ENCODE peak calls at places on chromosomes 2 and 18, in six cellular contexts. X is A549, G is K562, H is H1, V is HepG2, L is WTC11. O is an unnamed sample.

GRCh38 chr2:61689526-61689925 is 151.4 kb upstream of the XPO1 start:
- DNase-seq in X (no peak), G (no peak), H (no peak), V (no peak), L (no peak), O (peak; percentile 28)

GRCh38 chr18:58998421-58999203 is 133.9 kb downstream of the ZNF532 start:
- DNase-seq in X (no peak), G (no peak), H (no peak), V (no peak), L (no peak), O (peak; percentile 29)

GRCh38 chr18:49628119-49628518 is 66.3 kb downstream of the LIPG start:
- DNase-seq in X (no peak), G (no peak), H (no peak), V (no peak), L (no peak), O (no peak)

GRCh38 chr2:73110622-73111299 is 2.0 kb downstream of the RAB11FIP5 start:
- DNase-seq in X (no peak), G (peak; percentile 23), H (no peak), V (no peak), L (no peak), O (no peak)

GRCh38 chr2:240585101-240585500 is 1.4 kb upstream of the CAPN10 start:
- DNase-seq in X (no peak), G (no peak), H (no peak), V (no peak), L (no peak), O (no peak)

GRCh38 chr18:77899972-77900754 is 650.5 kb downstream of the GALR1 start:
- DNase-seq in X (peak; percentile 21), G (peak; percentile 64), H (no peak), V (no peak), L (peak; percentile 70), O (peak; percentile 64)

GRCh38 chr2:160362018-160362417 is 131.6 kb downstream of the RBMS1 start:
- DNase-seq in X (no peak), G (no peak), H (no peak), V (no peak), L (no peak), O (no peak)

GRCh38 chr2:101258804-101259203 is 6.1 kb downstream of the CNOT11 start:
- DNase-seq in X (no peak), G (no peak), H (no peak), V (no peak), L (no peak), O (no peak)

GRCh38 chr2:7191927-7192326 is 274.7 kb downstream of the RNF144A start:
- DNase-seq in X (peak; percentile 13), G (no peak), H (no peak), V (peak; percentile 5), L (no peak), O (no peak)

GRCh38 chr18:63016270-63016669 is 300.9 kb downstream of the PHLPP1 start:
- DNase-seq in X (peak; percentile 36), G (peak; percentile 51), H (no peak), V (peak; percentile 36), L (peak; percentile 41), O (peak; percentile 82)

GRCh38 chr2:129877795-129878775 is 101.4 kb upstream of the RAB6C start:
- DNase-seq in X (peak; percentile 28), G (peak; percentile 7), H (no peak), V (no peak), L (peak; percentile 33), O (peak; percentile 37)

GRCh38 chr2:136005462-136006205 is 20.2 kb upstream of the DARS1 start:
- DNase-seq in X (no peak), G (no peak), H (no peak), V (no peak), L (no peak), O (no peak)

GRCh38 chr2:150168596-150168995 is 318.9 kb downstream of the RND3 start:
- DNase-seq in X (no peak), G (no peak), H (no peak), V (no peak), L (no peak), O (no peak)

GRCh38 chr2:169569948-169570347 is 3.7 kb downstream of the FASTKD1 start:
- DNase-seq in X (no peak), G (no peak), H (no peak), V (no peak), L (no peak), O (no peak)

GRCh38 chr18:23137093-23137640 is 1.9 kb downstream of the CABLES1 start:
- DNase-seq in X (no peak), G (no peak), H (no peak), V (no peak), L (no peak), O (peak; percentile 66)

GRCh38 chr18:26549103-26549485 is 741 bp upstream of the KCTD1 start:
- DNase-seq in X (no peak), G (no peak), H (no peak), V (no peak), L (no peak), O (peak; percentile 63)

GRCh38 chr2:109058215-109058614 is 69.2 kb upstream of the EDAR start:
- DNase-seq in X (no peak), G (no peak), H (no peak), V (no peak), L (no peak), O (no peak)

GRCh38 chr2:31151501-31151900 is 13.3 kb upstream of the GALNT14 start:
- DNase-seq in X (no peak), G (peak; percentile 2), H (no peak), V (no peak), L (peak; percentile 22), O (no peak)

GRCh38 chr2:191051177-191051576 is 37.2 kb upstream of the STAT1 start:
- DNase-seq in X (no peak), G (no peak), H (no peak), V (no peak), L (no peak), O (no peak)

GRCh38 chr2:191066281-191067233 is 52.6 kb upstream of the STAT1 start:
- DNase-seq in X (no peak), G (no peak), H (no peak), V (no peak), L (no peak), O (peak; percentile 29)

GRCh38 chr2:20414806-20415205 is 32.1 kb upstream of the RHOB start:
- DNase-seq in X (no peak), G (no peak), H (no peak), V (no peak), L (no peak), O (no peak)

GRCh38 chr2:190979906-190980629 is 33.9 kb downstream of the STAT1 start:
- DNase-seq in X (no peak), G (no peak), H (no peak), V (no peak), L (no peak), O (no peak)

DNA sequence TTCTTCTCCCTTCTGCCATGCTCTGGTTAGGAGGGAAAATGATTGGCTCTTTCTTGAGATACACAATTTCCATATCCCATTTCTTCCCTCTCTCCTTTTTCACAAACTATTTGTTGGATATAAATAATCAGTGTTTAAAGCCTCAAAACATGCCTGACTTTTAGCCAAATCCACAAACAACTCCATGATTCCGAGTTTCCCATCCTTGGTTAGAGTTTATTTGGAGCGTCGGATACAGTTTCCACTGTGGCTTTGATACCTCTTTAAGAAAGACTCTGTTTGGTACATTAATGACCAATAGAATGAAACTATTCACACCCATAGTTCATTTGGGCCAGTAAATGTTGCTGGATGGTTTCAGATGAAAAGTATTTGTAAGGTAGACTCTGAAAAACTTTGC is 5.9 kb upstream of the FHL2 start:
- DNase-seq in X (no peak), G (no peak), H (no peak), V (no peak), L (no peak), O (no peak)
- TF ChIP-seq MAX in X (no peak), G (no peak), H (no peak), V (no peak), L (no peak), O (no peak)

DNA sequence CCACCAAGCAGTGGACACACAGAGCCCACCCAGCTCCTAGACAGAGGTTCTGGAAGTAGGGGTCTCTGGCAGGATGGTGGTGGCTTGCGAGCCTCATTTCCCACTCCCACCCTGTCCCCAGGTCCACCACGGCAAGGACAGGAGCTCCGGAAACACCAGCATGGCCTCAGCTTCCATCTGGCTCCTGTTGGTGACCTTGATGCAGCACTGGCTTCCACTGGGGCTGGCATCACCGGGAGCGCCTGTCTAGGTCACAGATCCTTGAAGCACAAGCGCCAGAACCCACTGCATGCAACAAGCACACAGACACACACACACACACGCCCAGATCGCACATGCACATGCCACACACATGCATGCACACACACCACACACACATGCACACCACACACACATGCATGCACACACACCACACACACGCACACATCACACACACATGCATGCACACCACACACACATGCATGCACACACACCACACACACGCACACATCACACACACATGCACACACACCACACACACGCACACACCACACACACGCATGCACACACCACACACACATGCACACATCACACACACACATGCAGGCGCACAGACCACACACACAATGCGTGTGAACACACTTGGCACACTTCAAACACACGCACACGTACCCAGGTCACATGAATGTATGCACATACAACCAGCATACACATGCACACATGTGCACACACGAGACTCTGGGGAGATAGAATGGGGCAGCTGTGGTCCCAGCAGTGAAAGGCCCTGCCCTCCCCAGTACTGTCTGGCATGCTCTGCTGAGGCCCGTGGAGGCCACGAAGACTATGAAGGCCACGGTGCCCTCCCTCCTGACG is 63.7 kb downstream of the TWIST2 start:
- DNase-seq in X (no peak), G (no peak), H (no peak), V (no peak), L (no peak), O (no peak)
- TF ChIP-seq MAX in X (no peak), G (no peak), H (no peak), V (no peak), L (no peak), O (no peak)

DNA sequence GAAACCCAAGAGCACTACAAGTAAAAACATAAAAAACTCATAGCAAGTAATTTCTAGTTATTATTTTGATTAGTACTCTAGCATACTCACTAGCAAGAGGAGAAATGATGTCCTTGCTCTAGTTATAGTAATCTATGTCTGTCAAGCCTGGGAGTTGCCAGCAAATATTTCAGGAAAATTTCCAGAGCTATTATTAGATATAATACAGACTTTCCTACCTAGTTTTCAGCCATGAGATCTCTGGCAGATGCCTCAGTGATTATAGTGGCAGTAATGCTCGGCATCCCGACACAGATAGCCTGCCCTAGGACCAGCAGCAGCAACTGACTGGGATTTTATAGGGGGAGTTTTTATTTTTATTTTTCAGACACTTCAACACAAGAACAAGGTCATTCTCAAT is 224.4 kb downstream of the ZNF385B start:
- DNase-seq in X (no peak), G (no peak), H (no peak), V (no peak), L (no peak), O (no peak)
- TF ChIP-seq MAX in X (no peak), G (no peak), H (no peak), V (no peak), L (no peak), O (no peak)

GRCh38 chr18:55287146-55287806 is 300.7 kb downstream of the TCF4 start:
- DNase-seq in X (no peak), G (no peak), H (no peak), V (no peak), L (no peak), O (no peak)

GRCh38 chr18:55286257-55286825 is 301.7 kb downstream of the TCF4 start:
- DNase-seq in X (no peak), G (no peak), H (no peak), V (no peak), L (no peak), O (no peak)

GRCh38 chr18:55289048-55289447 is 298.9 kb downstream of the TCF4 start:
- DNase-seq in X (no peak), G (no peak), H (no peak), V (no peak), L (no peak), O (no peak)

GRCh38 chr18:55289775-55290174 is 298.2 kb downstream of the TCF4 start:
- DNase-seq in X (no peak), G (no peak), H (no peak), V (no peak), L (no peak), O (no peak)

GRCh38 chr18:55287935-55288868 is 299.8 kb downstream of the TCF4 start:
- DNase-seq in X (no peak), G (no peak), H (no peak), V (no peak), L (no peak), O (no peak)
- TF ChIP-seq MAX in X (no peak), G (no peak), H (no peak), V (no peak), L (no peak), O (no peak)

O was measured in NB4.